ENCODE peak calls at places on chromosomes 5 and 9, in eight cellular contexts. K, G, L, A, P, T, S and E are unnamed samples. For H3K27me3, the result is how much of the 10 kb centered on the place peaks cover.

GRCh38 chr5:167713186-167713585 is 578.3 kb upstream of the WWC1 start:
- DNase-seq in P (no peak), S (no peak), G (no peak), L (no peak), K (no peak), A (no peak), T (no peak), E (no peak)

GRCh38 chr9:125142560-125143376 is 560 bp downstream of the SCAI start:
- DNase-seq in T (no peak), G (peak), P (peak), L (peak), K (peak), S (no peak), A (peak), E (peak)

GRCh38 chr9:79465171-79465570 is 106.6 kb upstream of the TLE4 start:
- DNase-seq in S (no peak), L (no peak), G (no peak), P (no peak), T (no peak), K (no peak), A (no peak), E (no peak)

GRCh38 chr5:134840811-134841210 is 5.0 kb upstream of the C5orf24 start:
- DNase-seq in G (no peak), K (no peak), L (no peak), A (no peak), T (no peak), S (no peak), P (no peak), E (no peak)

GRCh38 chr9:107389617-107390071 is 99.9 kb downstream of the KLF4 start:
- DNase-seq in K (no peak), G (peak), A (peak), L (no peak), P (peak), T (peak), S (peak), E (peak)

GRCh38 chr5:141039517-141039916 is 11.7 kb upstream of the PCDHB1 start:
- DNase-seq in K (no peak), T (no peak), S (no peak), A (no peak), L (peak), G (no peak), P (no peak), E (no peak)

GRCh38 chr5:112228672-112229071 is 190.4 kb downstream of the EPB41L4A start:
- DNase-seq in K (peak), P (peak), L (peak), A (peak), T (peak), G (peak), S (peak), E (peak)

GRCh38 chr9:132776891-132777290 is 101.2 kb downstream of the AK8 start:
- DNase-seq in L (no peak), S (no peak), K (no peak), T (no peak), P (no peak), A (no peak), G (no peak), E (no peak)

GRCh38 chr9:112822618-112823017 is 68.1 kb downstream of the SLC46A2 start:
- DNase-seq in K (no peak), L (no peak), G (no peak), A (no peak), T (no peak), S (no peak), P (no peak), E (no peak)

GRCh38 chr5:131751551-131751950 is 45.3 kb downstream of the FNIP1 start:
- DNase-seq in A (no peak), L (no peak), S (no peak), T (no peak), P (no peak), K (no peak), G (no peak), E (no peak)

GRCh38 chr5:140420226-140420570 is 18.6 kb downstream of the ANKHD1 start:
- DNase-seq in G (no peak), A (no peak), S (no peak), K (no peak), L (no peak), P (no peak), T (no peak), E (no peak)

GRCh38 chr5:675876-676698 is 17.1 kb downstream of the TPPP start:
- DNase-seq in A (no peak), K (no peak), L (no peak), G (peak), P (no peak), T (peak), S (peak), E (no peak)

GRCh38 chr5:178547753-178548415 is 42.3 kb downstream of the COL23A1 start:
- DNase-seq in A (no peak), T (no peak), K (no peak), S (peak), P (no peak), G (peak), L (no peak), E (no peak)

GRCh38 chr5:54446169-54446786 is 9.2 kb upstream of the HSPB3 start:
- DNase-seq in A (no peak), P (no peak), K (no peak), G (no peak), L (no peak), T (no peak), S (no peak), E (no peak)

GRCh38 chr5:135723451-135723850 is 111.0 kb upstream of the SLC25A48 start:
- DNase-seq in P (no peak), S (no peak), A (no peak), K (no peak), L (no peak), T (no peak), G (no peak), E (no peak)

GRCh38 chr9:115650768-115651167 is 502.8 kb upstream of the PAPPA start:
- DNase-seq in K (no peak), G (no peak), P (no peak), A (no peak), L (no peak), S (no peak), T (no peak), E (no peak)

GRCh38 chr5:18985397-18985796 is 1002.6 kb downstream of the CDH18 start:
- DNase-seq in G (no peak), K (no peak), P (no peak), S (no peak), L (peak), T (no peak), A (no peak), E (no peak)

GRCh38 chr9:97934321-97935115 is 3.5 kb downstream of the HEMGN start:
- DNase-seq in A (no peak), P (no peak), T (no peak), K (no peak), S (no peak), G (no peak), L (peak), E (no peak)

GRCh38 chr5:160458971-160459800 is 37.5 kb downstream of the PTTG1 start:
- DNase-seq in L (no peak), T (no peak), G (no peak), K (no peak), P (no peak), S (no peak), A (no peak), E (no peak)

GRCh38 chr5:31996909-31997308 is 177.2 kb downstream of the GOLPH3 start:
- DNase-seq in L (no peak), A (no peak), G (no peak), P (no peak), S (no peak), K (no peak), T (no peak), E (no peak)

GRCh38 chr9:110986529-110986928 is 51.7 kb downstream of the LPAR1 start:
- DNase-seq in K (no peak), G (no peak), T (no peak), A (no peak), P (no peak), S (no peak), L (no peak), E (no peak)

GRCh38 chr9:88005146-88005750 is 30.9 kb upstream of the CDK20 start:
- DNase-seq in P (no peak), A (no peak), G (no peak), S (no peak), L (no peak), T (no peak), K (no peak), E (no peak)

GRCh38 chr5:74112372-74112875 is 486.4 kb downstream of the ARHGEF28 start:
- DNase-seq in L (no peak), T (no peak), S (no peak), A (no peak), K (peak), G (no peak), P (no peak), E (no peak)

GRCh38 chr5:76807296-76807695 is 11.5 kb upstream of the F2RL1 start:
- DNase-seq in L (peak), P (no peak), K (peak), G (no peak), A (no peak), S (no peak), T (no peak), E (no peak)

GRCh38 chr5:55599148-55600050 is 64.6 kb upstream of the PLPP1 start:
- DNase-seq in T (no peak), P (no peak), G (no peak), A (no peak), L (no peak), S (no peak), K (no peak), E (peak)

GRCh38 chr5:32713396-32714381 is 2.6 kb downstream of the NPR3 start:
- DNase-seq in A (no peak), P (no peak), K (peak), S (no peak), L (peak), G (peak), T (no peak), E (peak)

GRCh38 chr5:149320791-149321330 is 24.4 kb upstream of the GRPEL2 start:
- DNase-seq in P (peak), A (peak), L (peak), T (peak), S (peak), G (peak), K (peak), E (peak)

GRCh38 chr5:98108497-98108896 is 665.0 kb upstream of the RGMB start:
- DNase-seq in A (no peak), T (no peak), K (no peak), S (no peak), G (no peak), P (no peak), L (no peak), E (no peak)

GRCh38 chr5:156595132-156595787 is 254.8 kb upstream of the PPP1R2B start:
- DNase-seq in S (peak), T (peak), L (no peak), K (peak), G (peak), P (no peak), A (no peak), E (peak)

GRCh38 chr9:86034863-86035734 is 64.3 kb downstream of the GOLM1 start:
- DNase-seq in G (no peak), K (peak), P (no peak), S (no peak), T (no peak), A (peak), L (peak), E (no peak)

GRCh38 chr5:95565280-95565920 is 10.5 kb downstream of the ARSK start:
- DNase-seq in P (no peak), S (no peak), K (no peak), G (no peak), A (no peak), L (no peak), T (no peak), E (no peak)

GRCh38 chr5:14118551-14119320 is 24.4 kb upstream of the TRIO start:
- DNase-seq in P (no peak), K (peak), G (no peak), A (no peak), S (no peak), L (peak), T (no peak), E (peak)

GRCh38 chr5:113264061-113264460 is 170.7 kb downstream of the TSSK1B start:
- DNase-seq in L (no peak), A (no peak), S (no peak), K (no peak), P (no peak), G (no peak), T (no peak), E (no peak)

DNA sequence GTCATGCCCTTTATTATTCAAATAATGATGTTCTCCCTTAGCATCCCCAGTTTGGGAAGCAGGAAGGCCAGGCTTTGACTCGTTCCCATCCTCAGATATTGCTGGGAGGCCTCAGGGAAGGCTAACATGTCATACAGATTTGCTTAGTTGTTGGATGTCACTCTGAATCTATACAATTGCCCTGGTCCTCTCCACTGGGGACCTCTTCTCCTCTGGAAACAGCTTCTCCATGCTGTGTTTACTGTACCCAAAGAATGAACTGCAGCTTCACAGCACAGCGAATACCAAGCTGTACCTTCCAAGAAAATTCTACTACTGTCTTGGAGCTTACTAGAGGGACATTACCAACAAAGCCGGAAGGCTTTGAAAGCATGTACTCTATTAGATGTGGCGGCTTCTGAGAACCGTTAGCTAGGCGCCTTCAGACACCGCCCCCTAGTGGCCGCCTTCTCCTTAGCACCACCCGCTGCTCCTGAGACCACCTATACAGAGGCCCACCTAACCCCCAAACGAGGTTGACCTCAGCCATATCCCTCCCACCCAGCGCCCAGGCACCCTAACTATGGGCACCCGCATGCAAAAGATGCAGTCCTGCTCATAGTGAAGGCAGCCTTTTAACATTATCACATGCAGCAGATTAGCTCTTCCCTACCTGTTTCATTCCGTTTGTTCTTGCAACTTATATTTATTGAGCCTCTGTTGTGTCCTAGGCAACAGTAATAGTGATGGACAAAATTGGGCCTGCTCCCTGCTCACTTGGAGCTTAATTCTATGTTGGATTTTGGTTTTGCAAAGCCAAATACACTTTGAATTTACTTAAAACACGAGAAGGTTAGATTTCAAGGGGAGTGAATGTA is 34.9 kb upstream of the FOXI1 start:
- DNase-seq in T (no peak), P (peak), S (no peak), G (peak), L (peak), K (peak), A (no peak), E (peak)
- TF ChIP-seq CTCF in T (peak), P (peak), S (peak), G (no peak), L (peak), K (peak), A (peak), E (peak)

GRCh38 chr5:100576217-100576751 is 41.1 kb downstream of the FAM174A start:
- DNase-seq in G (no peak), S (no peak), L (no peak), P (no peak), A (no peak), K (no peak), T (no peak), E (no peak)
- H3K27me3 ChIP-seq in G (under half), S (under half), L (under half), P (under half), A (under half), K (under half), T (under half), E (under half)

DNA sequence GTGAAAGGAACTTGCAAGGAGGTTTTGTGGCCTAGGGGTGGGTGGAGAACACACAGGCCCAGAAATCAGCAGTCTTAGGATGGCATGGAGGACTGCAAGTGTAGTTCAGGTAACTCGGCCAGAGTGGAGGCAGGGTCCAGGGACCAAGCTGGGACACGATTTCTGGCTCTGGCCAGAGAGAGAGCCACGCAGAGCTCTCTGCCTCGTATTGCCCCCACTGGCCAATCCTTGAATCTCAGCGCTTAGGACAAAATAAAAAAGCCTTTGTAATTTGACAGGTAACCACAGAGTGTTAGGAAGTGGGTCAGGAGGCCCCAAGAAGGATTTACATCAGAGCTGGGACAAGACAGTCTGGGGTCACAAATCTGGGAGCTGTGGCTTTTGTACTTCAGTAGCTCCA is 11.7 kb downstream of the MAP3K1 start:
- DNase-seq in S (no peak), K (no peak), T (no peak), L (peak), P (no peak), A (no peak), G (no peak), E (no peak)
- TF ChIP-seq CTCF in S (peak), K (peak), T (no peak), L (peak), P (no peak), A (no peak), G (no peak), E (peak)

DNA sequence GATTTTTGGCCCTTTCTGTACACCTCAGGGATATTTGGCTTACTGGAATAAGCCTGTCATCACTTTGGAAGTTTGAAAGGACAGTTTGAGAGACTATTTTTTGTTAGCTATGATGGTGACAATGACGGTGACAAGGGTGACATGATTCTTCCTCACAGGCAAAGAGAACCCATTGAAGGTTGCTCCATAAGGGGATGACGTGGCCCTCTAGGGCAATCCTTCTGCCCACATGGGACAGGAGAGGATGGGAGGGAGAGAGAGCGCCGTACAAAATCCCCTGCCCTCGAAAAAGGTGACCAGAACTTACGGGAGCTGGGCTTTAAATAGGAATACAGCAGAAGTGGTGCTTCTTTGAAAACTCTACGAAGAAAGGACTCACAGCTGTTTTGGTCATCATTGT is 22.6 kb downstream of the HRH2 start:
- DNase-seq in T (no peak), P (no peak), A (no peak), G (peak), L (no peak), S (peak), K (no peak), E (no peak)
- H3K27me3 ChIP-seq in T (under half), P (under half), A (under half), G (under half), L (under half), S (under half), K (under half), E (under half)

GRCh38 chr9:119375892-119376291 is 6.7 kb upstream of the BRINP1 start:
- DNase-seq in S (no peak), T (no peak), P (no peak), G (no peak), L (peak), K (peak), A (no peak), E (no peak)
- TF ChIP-seq CTCF in S (no peak), T (no peak), P (peak), G (no peak), L (peak), K (no peak), A (no peak), E (peak)